ENCODE peak calls at places on chromosome 20, in five cellular contexts. One of them, this sample, is unnamed.

GRCh38 chr20:58709013-58709702 is 16.6 kb downstream of the NPEPL1 start:
- DNase-seq in IMR-90: no peak
- DNase-seq in hepatocyte: no peak
- DNase-seq in H9: no peak
- DNase-seq in fibroblast of lung: no peak
- DNase-seq in this sample: no peak

GRCh38 chr20:8853805-8854338 is 215.0 kb upstream of the PLCB4 start:
- DNase-seq in fibroblast of lung: peak
- DNase-seq in IMR-90: peak
- DNase-seq in H9: peak
- DNase-seq in hepatocyte: peak
- DNase-seq in this sample: peak

GRCh38 chr20:62808211-62808865 is 3.7 kb downstream of the OGFR start:
- DNase-seq in H9: peak
- DNase-seq in IMR-90: peak
- DNase-seq in fibroblast of lung: peak
- DNase-seq in hepatocyte: peak
- DNase-seq in this sample: no peak

GRCh38 chr20:38049800-38050199 is 16.3 kb downstream of the RPRD1B start:
- DNase-seq in IMR-90: peak
- DNase-seq in hepatocyte: no peak
- DNase-seq in H9: no peak
- DNase-seq in fibroblast of lung: peak
- DNase-seq in this sample: peak

GRCh38 chr20:46025376-46025783 is 3.6 kb upstream of the SLC12A5 start:
- DNase-seq in H9: no peak
- DNase-seq in fibroblast of lung: no peak
- DNase-seq in hepatocyte: no peak
- DNase-seq in IMR-90: no peak
- DNase-seq in this sample: no peak

GRCh38 chr20:1854246-1854645 is 41.0 kb upstream of the SIRPA start:
- DNase-seq in H9: no peak
- DNase-seq in IMR-90: no peak
- DNase-seq in hepatocyte: no peak
- DNase-seq in fibroblast of lung: no peak
- DNase-seq in this sample: no peak

GRCh38 chr20:21981607-21982344 is 276.3 kb downstream of the PAX1 start:
- DNase-seq in fibroblast of lung: peak
- DNase-seq in hepatocyte: peak
- DNase-seq in IMR-90: no peak
- DNase-seq in H9: no peak
- DNase-seq in this sample: no peak

GRCh38 chr20:25310268-25310920 is 62.5 kb downstream of the PYGB start:
- DNase-seq in fibroblast of lung: peak
- DNase-seq in H9: no peak
- DNase-seq in IMR-90: peak
- DNase-seq in hepatocyte: peak
- DNase-seq in this sample: peak

GRCh38 chr20:57202309-57202708 is 64.1 kb downstream of the BMP7 start:
- DNase-seq in hepatocyte: no peak
- DNase-seq in H9: no peak
- DNase-seq in IMR-90: no peak
- DNase-seq in fibroblast of lung: no peak
- DNase-seq in this sample: no peak

DNA sequence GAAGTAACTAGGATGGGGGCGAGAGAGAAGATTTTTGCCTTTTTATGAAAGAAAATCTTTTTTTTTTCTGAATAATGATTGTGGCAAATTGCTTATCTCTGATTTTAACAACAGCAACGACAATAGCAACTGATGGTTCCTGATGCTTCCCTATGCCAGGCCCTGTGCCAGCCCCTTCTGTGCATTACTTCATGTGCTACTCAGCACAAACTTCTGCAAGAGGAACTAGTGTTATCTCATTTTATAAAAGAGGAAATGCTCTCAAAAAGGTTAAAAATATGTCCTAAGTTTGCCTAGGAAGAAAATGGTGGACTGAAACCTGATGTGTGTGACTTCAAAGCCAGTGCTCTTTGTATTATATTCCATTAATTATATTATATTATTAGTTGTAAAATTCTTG is 74.0 kb upstream of the RALGAPA2 start:
- DNase-seq in H9: no peak
- DNase-seq in IMR-90: no peak
- DNase-seq in fibroblast of lung: no peak
- DNase-seq in hepatocyte: no peak
- DNase-seq in this sample: no peak
- H3K4me2 ChIP-seq in H9: no peak
- H3K4me2 ChIP-seq in IMR-90: no peak
- H3K4me2 ChIP-seq in fibroblast of lung: no peak
- H3K4me2 ChIP-seq in hepatocyte: no peak
- H3K4me2 ChIP-seq in this sample: no peak

DNA sequence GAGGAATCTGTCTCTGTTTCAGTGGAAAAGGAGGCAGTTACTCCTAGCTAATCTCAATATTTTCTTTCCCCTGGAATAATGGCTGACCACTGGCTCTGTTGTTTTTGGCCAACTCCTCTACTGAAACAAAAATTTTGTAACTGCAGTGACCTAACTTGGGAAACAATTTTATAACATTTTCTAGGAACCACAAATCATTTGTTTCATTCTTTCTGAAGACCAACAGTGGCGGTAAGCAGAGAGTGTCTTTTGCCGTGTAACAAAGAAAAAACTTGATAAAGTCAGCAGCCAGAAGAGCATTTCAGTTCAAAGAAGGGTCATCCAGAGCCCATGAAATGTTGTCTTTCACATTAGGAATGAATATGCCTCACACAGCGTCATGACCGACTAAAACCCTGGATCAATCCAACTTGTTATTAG is 11.8 kb upstream of the BFSP1 start:
- DNase-seq in fibroblast of lung: peak
- DNase-seq in IMR-90: peak
- DNase-seq in H9: no peak
- DNase-seq in hepatocyte: no peak
- DNase-seq in this sample: peak
- H3K27ac ChIP-seq in fibroblast of lung: peak
- H3K27ac ChIP-seq in IMR-90: peak
- H3K27ac ChIP-seq in H9: no peak
- H3K27ac ChIP-seq in hepatocyte: peak
- H3K27ac ChIP-seq in this sample: peak

GRCh38 chr20:43914697-43915208 is at the start of gene TOX2:
- DNase-seq in IMR-90: no peak
- DNase-seq in fibroblast of lung: peak
- DNase-seq in hepatocyte: peak
- DNase-seq in H9: peak
- DNase-seq in this sample: no peak
- H3K4me2 ChIP-seq in IMR-90: peak
- H3K4me2 ChIP-seq in fibroblast of lung: peak
- H3K4me2 ChIP-seq in hepatocyte: peak
- H3K4me2 ChIP-seq in H9: peak
- H3K4me2 ChIP-seq in this sample: peak

GRCh38 chr20:32353848-32354496 is 4.2 kb upstream of the ASXL1 start:
- DNase-seq in H9: no peak
- DNase-seq in IMR-90: no peak
- DNase-seq in hepatocyte: no peak
- DNase-seq in fibroblast of lung: no peak
- DNase-seq in this sample: no peak
- H3K27ac ChIP-seq in H9: no peak
- H3K27ac ChIP-seq in IMR-90: no peak
- H3K27ac ChIP-seq in hepatocyte: peak
- H3K27ac ChIP-seq in fibroblast of lung: no peak
- H3K27ac ChIP-seq in this sample: no peak